ENCODE peak calls at places on chromosome 12, in six cellular contexts. Q, V, B, F, H and C are unnamed samples.

GRCh38 chr12:92973614-92974013 is 44.5 kb upstream of the EEA1 start:
- DNase-seq in V (no peak), H (peak), Q (no peak), F (no peak), B (no peak), C (no peak)

GRCh38 chr12:56581418-56582145 is 48.5 kb downstream of the BAZ2A start:
- DNase-seq in Q (no peak), B (no peak), H (peak), F (no peak), V (no peak), C (no peak)

GRCh38 chr12:30614031-30614430 is 81.6 kb downstream of the IPO8 start:
- DNase-seq in H (no peak), B (no peak), V (no peak), F (no peak), Q (no peak), C (no peak)

GRCh38 chr12:112148031-112148513 is 22.7 kb downstream of the TRAFD1 start:
- DNase-seq in Q (peak), V (no peak), B (no peak), F (no peak), H (no peak), C (no peak)

GRCh38 chr12:58082996-58083395 is 141.6 kb downstream of the ATP23 start:
- DNase-seq in B (no peak), Q (no peak), V (no peak), H (no peak), F (no peak), C (no peak)

GRCh38 chr12:22893878-22894277 is 268.9 kb downstream of the ETNK1 start:
- DNase-seq in V (no peak), F (no peak), H (no peak), Q (no peak), B (no peak), C (no peak)

GRCh38 chr12:24919346-24920001 is 29.4 kb downstream of the BCAT1 start:
- DNase-seq in Q (no peak), V (no peak), B (no peak), F (no peak), H (no peak), C (no peak)

GRCh38 chr12:117521327-117521726 is 159.9 kb upstream of the NOS1 start:
- DNase-seq in V (no peak), Q (no peak), F (no peak), B (no peak), H (no peak), C (no peak)

GRCh38 chr12:108820700-108821406 is 36.5 kb downstream of the SSH1 start:
- DNase-seq in H (no peak), B (no peak), V (no peak), F (peak), Q (no peak), C (no peak)
- TF ChIP-seq EP300 in H (no peak), B (no peak), V (no peak), F (no peak), Q (no peak), C (no peak)

GRCh38 chr12:54683388-54683787 is 35.2 kb upstream of the DCD start:
- DNase-seq in F (no peak), Q (no peak), V (no peak), B (no peak), H (no peak), C (no peak)

GRCh38 chr12:54684636-54685630 is 36.8 kb upstream of the DCD start:
- DNase-seq in B (no peak), H (no peak), F (no peak), V (no peak), Q (peak), C (no peak)

GRCh38 chr12:54680374-54680773 is 32.2 kb upstream of the DCD start:
- DNase-seq in B (peak), V (no peak), Q (peak), H (peak), F (peak), C (no peak)

GRCh38 chr12:54678131-54678530 is 30.0 kb upstream of the DCD start:
- DNase-seq in B (no peak), Q (no peak), H (no peak), F (no peak), V (no peak), C (no peak)

DNA sequence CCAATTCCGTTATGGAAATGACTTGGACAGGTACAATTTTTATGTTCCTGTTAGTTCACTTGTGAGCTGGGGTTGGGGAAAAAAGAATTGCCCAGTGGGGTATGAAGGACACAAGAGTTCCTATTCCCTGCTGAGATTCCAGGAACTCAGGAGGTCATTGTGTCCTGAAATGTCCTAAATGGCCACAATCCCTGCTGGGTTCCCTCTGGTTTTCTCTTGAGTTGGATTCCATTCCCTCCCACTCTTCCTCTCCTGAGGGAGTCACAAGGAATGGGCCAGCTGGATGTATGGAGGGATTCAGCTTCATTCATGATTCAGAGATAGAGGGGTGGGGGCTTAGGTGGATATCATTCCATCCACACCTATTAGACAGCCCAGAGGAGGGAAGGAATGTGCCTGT is 34.5 kb upstream of the DCD start:
- DNase-seq in V (no peak), F (no peak), H (no peak), B (no peak), Q (no peak), C (no peak)
- TF ChIP-seq EP300 in V (no peak), F (no peak), H (no peak), B (no peak), Q (no peak), C (no peak)

GRCh38 chr12:70317781-70318180 is 48.3 kb upstream of the KCNMB4 start:
- DNase-seq in B (no peak), Q (no peak), F (no peak), V (no peak), H (no peak), C (no peak)
- TF ChIP-seq EP300 in B (no peak), Q (no peak), F (no peak), V (no peak), H (no peak), C (no peak)

GRCh38 chr12:15558915-15559528 is 230.2 kb downstream of the EPS8 start:
- DNase-seq in V (no peak), F (no peak), B (no peak), Q (no peak), H (no peak), C (no peak)
- TF ChIP-seq EP300 in V (no peak), F (no peak), B (no peak), Q (no peak), H (no peak), C (no peak)

DNA sequence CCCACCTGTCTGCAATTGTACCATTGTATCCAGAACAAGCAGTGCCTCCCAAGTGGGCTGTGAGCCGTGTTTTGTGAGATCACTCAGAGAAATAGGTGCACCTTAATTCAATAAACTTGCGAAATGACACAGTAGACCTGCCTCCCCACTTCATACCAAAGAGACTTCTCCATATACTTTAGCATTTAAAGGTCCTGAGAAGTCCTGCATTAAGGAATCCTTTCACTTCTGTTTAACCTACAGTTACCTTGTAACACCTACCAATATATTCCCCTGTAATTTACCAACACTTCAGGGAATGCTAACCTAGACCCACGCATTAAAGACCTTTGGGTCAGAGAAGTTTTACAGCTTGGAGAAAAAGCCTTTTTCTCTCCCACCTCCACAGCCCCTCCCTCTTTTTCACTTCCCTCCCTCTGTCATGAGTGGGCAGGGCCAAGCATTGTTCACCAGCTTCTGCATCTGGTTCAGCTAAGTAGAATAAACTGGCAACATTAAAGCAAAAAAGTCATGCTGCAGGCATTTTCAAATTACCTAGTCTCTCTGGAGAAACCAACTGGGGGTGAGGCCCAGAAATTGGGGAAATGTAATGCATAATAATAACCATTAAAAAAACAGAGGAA is 13.9 kb upstream of the WSCD2 start:
- DNase-seq in H (no peak), B (no peak), Q (no peak), F (peak), V (no peak), C (no peak)
- TF ChIP-seq EP300 in H (no peak), B (no peak), Q (no peak), F (no peak), V (no peak), C (no peak)